ENCODE peak calls at places on chromosomes 6 and 20, in ten cellular contexts. P, N, Z, J, V, Q, Y, T, A and I are unnamed samples.

GRCh38 chr20:44222969-44223368 is 12.4 kb upstream of the OSER1 start:
- DNase-seq in P (no peak), N (peak), Z (no peak), J (no peak), V (no peak), Q (no peak), Y (no peak), T (no peak), A (no peak), I (no peak)

GRCh38 chr6:149032599-149033405 is 284.7 kb upstream of the TAB2 start:
- DNase-seq in P (peak), N (no peak), Z (no peak), J (no peak), V (no peak), Q (peak), Y (peak), T (peak), A (no peak), I (no peak)

GRCh38 chr6:109455161-109455501 is 441 bp downstream of the MICAL1 start:
- DNase-seq in P (no peak), N (no peak), Z (no peak), J (no peak), V (no peak), Q (no peak), Y (no peak), T (no peak), A (peak), I (peak)

GRCh38 chr20:37426978-37427377 is 81.0 kb downstream of the SRC start:
- DNase-seq in P (no peak), N (no peak), Z (no peak), J (no peak), V (no peak), Q (no peak), Y (no peak), T (no peak), A (no peak), I (no peak)

GRCh38 chr20:9966966-9967365 is 67.8 kb upstream of the ANKEF1 start:
- DNase-seq in P (no peak), N (no peak), Z (no peak), J (no peak), V (no peak), Q (no peak), Y (peak), T (no peak), A (no peak), I (no peak)

GRCh38 chr20:4585104-4585753 is 136.5 kb upstream of the PRND start:
- DNase-seq in P (peak), N (no peak), Z (no peak), J (no peak), V (no peak), Q (peak), Y (peak), T (peak), A (no peak), I (no peak)

GRCh38 chr20:20780127-20780822 is 67.8 kb upstream of the RALGAPA2 start:
- DNase-seq in P (no peak), N (no peak), Z (peak), J (peak), V (peak), Q (no peak), Y (peak), T (no peak), A (peak), I (peak)

GRCh38 chr6:166620478-166621113 is 6.5 kb downstream of the RPS6KA2 start:
- DNase-seq in P (no peak), N (no peak), Z (no peak), J (no peak), V (no peak), Q (no peak), Y (peak), T (no peak), A (no peak), I (no peak)

GRCh38 chr20:14700641-14700965 is 363.2 kb upstream of the FLRT3 start:
- DNase-seq in P (no peak), N (no peak), Z (no peak), J (no peak), V (no peak), Q (no peak), Y (peak), T (no peak), A (peak), I (no peak)

GRCh38 chr6:168217880-168218537 is 101.6 kb downstream of the DACT2 start:
- DNase-seq in P (no peak), N (no peak), Z (no peak), J (no peak), V (no peak), Q (no peak), Y (no peak), T (no peak), A (no peak), I (no peak)

GRCh38 chr6:122789862-122790739 is 1.0 kb downstream of the SMPDL3A start:
- DNase-seq in P (peak), N (no peak), Z (peak), J (peak), V (peak), Q (no peak), Y (peak), T (no peak), A (peak), I (no peak)

GRCh38 chr6:101626264-101626663 is 232.8 kb downstream of the GRIK2 start:
- DNase-seq in P (no peak), N (no peak), Z (no peak), J (no peak), V (no peak), Q (no peak), Y (no peak), T (no peak), A (no peak), I (no peak)

GRCh38 chr20:10271470-10272219 is 53.0 kb downstream of the SNAP25 start:
- DNase-seq in P (no peak), N (no peak), Z (no peak), J (no peak), V (no peak), Q (no peak), Y (peak), T (no peak), A (peak), I (no peak)

GRCh38 chr6:77457720-77458349 is 5.5 kb downstream of the HTR1B start:
- DNase-seq in P (peak), N (peak), Z (peak), J (peak), V (no peak), Q (peak), Y (peak), T (peak), A (peak), I (peak)

GRCh38 chr20:63125581-63125892 is 90.4 kb downstream of the YTHDF1 start:
- DNase-seq in P (no peak), N (no peak), Z (no peak), J (no peak), V (no peak), Q (no peak), Y (no peak), T (no peak), A (no peak), I (no peak)

GRCh38 chr6:87407531-87407895 is 259 bp upstream of the CFAP206 start:
- DNase-seq in P (peak), N (peak), Z (no peak), J (no peak), V (no peak), Q (peak), Y (peak), T (no peak), A (peak), I (peak)

GRCh38 chr6:165737396-165737795 is 74.4 kb upstream of the PDE10A start:
- DNase-seq in P (no peak), N (no peak), Z (no peak), J (no peak), V (no peak), Q (no peak), Y (no peak), T (no peak), A (no peak), I (no peak)

GRCh38 chr20:16785221-16785620 is 37.1 kb downstream of the OTOR start:
- DNase-seq in P (peak), N (no peak), Z (no peak), J (no peak), V (no peak), Q (peak), Y (peak), T (no peak), A (no peak), I (no peak)

GRCh38 chr20:53582574-53583351 is 10.9 kb downstream of the ZNF217 start:
- DNase-seq in P (peak), N (no peak), Z (no peak), J (no peak), V (no peak), Q (peak), Y (peak), T (peak), A (peak), I (peak)

GRCh38 chr6:77466055-77467028 is 3.1 kb upstream of the HTR1B start:
- DNase-seq in P (peak), N (no peak), Z (peak), J (peak), V (no peak), Q (peak), Y (peak), T (no peak), A (peak), I (peak)

GRCh38 chr6:37819802-37820712 is 530 bp downstream of the ZFAND3 start:
- DNase-seq in P (peak), N (peak), Z (peak), J (peak), V (peak), Q (peak), Y (peak), T (no peak), A (peak), I (peak)

GRCh38 chr6:83038246-83038645 is 27.4 kb downstream of the UBE3D start:
- DNase-seq in P (no peak), N (no peak), Z (no peak), J (no peak), V (no peak), Q (no peak), Y (no peak), T (no peak), A (no peak), I (no peak)

GRCh38 chr20:2707353-2708072 is 14.9 kb downstream of the EBF4 start:
- DNase-seq in P (no peak), N (no peak), Z (no peak), J (no peak), V (no peak), Q (no peak), Y (no peak), T (no peak), A (no peak), I (no peak)

GRCh38 chr6:157631388-157631787 is 191.7 kb upstream of the SNX9 start:
- DNase-seq in P (no peak), N (no peak), Z (no peak), J (no peak), V (no peak), Q (no peak), Y (no peak), T (peak), A (no peak), I (no peak)

GRCh38 chr6:7542065-7542877 is 800 bp downstream of the DSP start:
- DNase-seq in P (peak), N (no peak), Z (no peak), J (peak), V (no peak), Q (no peak), Y (peak), T (no peak), A (peak), I (peak)

GRCh38 chr20:62774762-62775161 is 21.5 kb upstream of the MRGBP start:
- DNase-seq in P (no peak), N (no peak), Z (no peak), J (peak), V (no peak), Q (no peak), Y (no peak), T (no peak), A (no peak), I (no peak)

DNA sequence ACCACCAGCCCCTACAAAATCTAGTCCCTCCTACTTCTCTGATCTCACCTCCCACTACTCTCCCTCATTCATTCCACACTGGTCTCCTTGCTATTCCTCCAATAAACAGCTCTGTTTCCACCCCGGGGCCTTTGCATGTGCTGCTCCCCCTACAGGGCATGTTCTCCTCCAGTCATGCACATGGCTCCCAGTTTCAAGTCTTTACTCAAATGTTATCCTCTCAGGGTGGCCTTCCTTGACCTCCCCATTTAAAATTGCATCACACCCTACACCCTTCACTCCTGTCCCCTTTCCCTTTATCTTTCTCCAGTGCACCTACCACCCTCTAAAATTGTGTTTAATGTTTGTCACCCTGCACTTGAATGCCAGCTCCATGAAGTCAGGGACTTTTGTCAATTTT is 174.5 kb downstream of the MRPL14 start:
- DNase-seq in P (no peak), N (peak), Z (peak), J (no peak), V (no peak), Q (no peak), Y (peak), T (no peak), A (no peak), I (peak)
- TF ChIP-seq CTCF in P (peak), N (peak), Z (peak), J (no peak), V (no peak), Q (peak), Y (peak), T (peak), A (no peak), I (peak)

DNA sequence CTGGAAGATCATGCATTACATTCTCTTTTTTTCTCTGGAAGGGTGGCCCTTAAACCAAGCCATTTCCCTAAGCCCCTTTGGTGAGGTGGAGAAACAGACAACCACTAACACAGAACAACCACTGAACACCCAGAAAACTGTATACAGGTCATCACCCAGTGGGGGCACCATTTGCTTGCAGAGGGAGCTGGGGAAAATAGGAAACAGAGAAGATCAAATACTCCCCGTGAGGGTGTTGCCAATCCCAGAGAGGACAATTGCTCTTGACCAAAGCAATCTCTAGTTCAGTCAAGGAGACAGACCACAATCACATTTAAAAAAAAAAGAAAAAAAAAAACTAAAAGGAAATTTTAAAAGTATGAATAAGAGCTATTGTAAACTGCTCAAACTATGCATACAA is 865 bp upstream of the DAAM2 start:
- DNase-seq in P (no peak), N (no peak), Z (no peak), J (no peak), V (no peak), Q (no peak), Y (no peak), T (no peak), A (no peak), I (no peak)
- TF ChIP-seq CTCF in P (peak), N (no peak), Z (no peak), J (no peak), V (no peak), Q (peak), Y (peak), T (peak), A (peak), I (no peak)

GRCh38 chr6:32969685-32970412 is 1.5 kb downstream of the BRD2 start:
- DNase-seq in P (peak), N (peak), Z (peak), J (peak), V (peak), Q (peak), Y (peak), T (peak), A (peak), I (peak)

GRCh38 chr6:32967151-32968091 is 973 bp upstream of the BRD2 start:
- DNase-seq in P (no peak), N (peak), Z (no peak), J (no peak), V (no peak), Q (peak), Y (peak), T (no peak), A (peak), I (peak)

GRCh38 chr6:32970413-32971244 is 2.2 kb downstream of the BRD2 start:
- DNase-seq in P (peak), N (peak), Z (peak), J (peak), V (peak), Q (peak), Y (peak), T (peak), A (peak), I (peak)

GRCh38 chr6:32968093-32968769 is at the start of gene BRD2:
- DNase-seq in P (peak), N (peak), Z (peak), J (peak), V (peak), Q (peak), Y (peak), T (peak), A (peak), I (peak)

GRCh38 chr6:32968770-32969684 is 633 bp downstream of the BRD2 start:
- DNase-seq in P (peak), N (peak), Z (peak), J (peak), V (peak), Q (peak), Y (peak), T (no peak), A (peak), I (peak)
- TF ChIP-seq CTCF in P (peak), N (no peak), Z (no peak), J (no peak), V (peak), Q (no peak), Y (peak), T (peak), A (no peak), I (no peak)

DNA sequence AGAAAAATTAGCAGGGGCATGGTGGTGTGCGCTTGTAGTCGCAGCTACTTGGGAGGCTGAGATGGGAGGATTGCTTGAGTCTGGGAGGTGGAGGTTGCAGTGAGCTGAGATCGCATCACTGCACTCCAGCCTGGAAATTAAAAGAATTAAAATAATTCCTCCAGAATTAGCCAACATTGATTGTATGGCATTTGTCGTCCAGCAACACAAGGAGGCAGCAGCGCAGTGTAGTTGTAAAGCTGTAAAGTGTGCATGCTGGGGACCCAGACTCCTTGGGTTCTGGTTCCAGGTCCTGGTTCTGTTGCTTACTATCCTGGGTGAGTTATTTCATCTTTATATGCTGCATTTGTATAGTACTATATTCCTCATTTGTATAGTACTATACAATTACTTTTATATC is 41.4 kb downstream of the PEX7 start:
- DNase-seq in P (no peak), N (no peak), Z (no peak), J (no peak), V (no peak), Q (no peak), Y (no peak), T (no peak), A (no peak), I (no peak)
- TF ChIP-seq CTCF in P (no peak), N (no peak), Z (no peak), J (no peak), V (no peak), Q (no peak), Y (no peak), T (no peak), A (no peak), I (no peak)